ENCODE peak calls at places on chromosomes 6 and 20, in ten cellular contexts. M, W, Y, X, F, J, A, I, K and N are unnamed samples.

GRCh38 chr6:97674802-97675201 is 391.8 kb upstream of the MMS22L start:
- DNase-seq in M (no peak), W (no peak), Y (no peak), X (no peak), F (no peak), J (no peak), A (no peak), I (no peak), K (peak), N (no peak)

GRCh38 chr6:160078883-160079685 is 42.5 kb upstream of the SLC22A1 start:
- DNase-seq in M (no peak), W (no peak), Y (no peak), X (no peak), F (no peak), J (no peak), A (no peak), I (no peak), K (no peak), N (no peak)

GRCh38 chr6:11824986-11825385 is 46.4 kb upstream of the ADTRP start:
- DNase-seq in M (no peak), W (no peak), Y (no peak), X (no peak), F (no peak), J (no peak), A (peak), I (no peak), K (peak), N (no peak)

GRCh38 chr6:71383891-71384489 is 95.4 kb downstream of the OGFRL1 start:
- DNase-seq in M (peak), W (no peak), Y (no peak), X (no peak), F (no peak), J (peak), A (peak), I (peak), K (peak), N (no peak)

GRCh38 chr6:66103954-66104353 is 396.9 kb upstream of the EYS start:
- DNase-seq in M (no peak), W (no peak), Y (no peak), X (no peak), F (no peak), J (no peak), A (no peak), I (no peak), K (peak), N (no peak)

GRCh38 chr6:36657942-36658544 is 20.5 kb upstream of the CDKN1A start:
- DNase-seq in M (no peak), W (no peak), Y (no peak), X (no peak), F (no peak), J (no peak), A (no peak), I (no peak), K (peak), N (no peak)

GRCh38 chr20:34111057-34111711 is 859 bp downstream of the EIF2S2 start:
- DNase-seq in M (peak), W (peak), Y (no peak), X (no peak), F (no peak), J (peak), A (no peak), I (no peak), K (peak), N (no peak)

GRCh38 chr6:62652692-62653328 is 366.8 kb upstream of the KHDRBS2 start:
- DNase-seq in M (peak), W (no peak), Y (no peak), X (no peak), F (no peak), J (no peak), A (no peak), I (peak), K (peak), N (no peak)

GRCh38 chr6:139519571-139520031 is 145.2 kb upstream of the CITED2 start:
- DNase-seq in M (no peak), W (no peak), Y (no peak), X (no peak), F (no peak), J (no peak), A (no peak), I (no peak), K (no peak), N (no peak)

GRCh38 chr6:163415176-163415619 is 680 bp downstream of the QKI start:
- DNase-seq in M (no peak), W (no peak), Y (no peak), X (no peak), F (no peak), J (no peak), A (peak), I (no peak), K (peak), N (no peak)

GRCh38 chr6:34247481-34248197 is 1.2 kb downstream of the SMIM29 start:
- DNase-seq in M (no peak), W (no peak), Y (no peak), X (peak), F (no peak), J (no peak), A (peak), I (no peak), K (no peak), N (no peak)

GRCh38 chr6:25579902-25580495 is 72.0 kb upstream of the SCGN start:
- DNase-seq in M (no peak), W (no peak), Y (no peak), X (no peak), F (no peak), J (no peak), A (peak), I (no peak), K (no peak), N (no peak)

GRCh38 chr20:44309763-44310663 is 989 bp downstream of the FITM2 start:
- DNase-seq in M (no peak), W (peak), Y (no peak), X (no peak), F (no peak), J (no peak), A (no peak), I (no peak), K (peak), N (no peak)

GRCh38 chr6:156060013-156060412 is 604.4 kb upstream of the NOX3 start:
- DNase-seq in M (no peak), W (no peak), Y (no peak), X (no peak), F (no peak), J (no peak), A (no peak), I (no peak), K (no peak), N (no peak)

GRCh38 chr20:8388146-8388545 is 256.1 kb downstream of the PLCB1 start:
- DNase-seq in M (no peak), W (no peak), Y (no peak), X (no peak), F (no peak), J (no peak), A (no peak), I (no peak), K (peak), N (no peak)

GRCh38 chr20:57478176-57478575 is 46.8 kb downstream of the CTCFL start:
- DNase-seq in M (no peak), W (no peak), Y (no peak), X (no peak), F (no peak), J (no peak), A (no peak), I (no peak), K (no peak), N (no peak)

GRCh38 chr6:116139917-116140316 is 14.0 kb upstream of the COL10A1 start:
- DNase-seq in M (peak), W (no peak), Y (no peak), X (no peak), F (no peak), J (no peak), A (no peak), I (peak), K (no peak), N (no peak)

GRCh38 chr20:6660441-6660840 is 107.0 kb upstream of the BMP2 start:
- DNase-seq in M (no peak), W (no peak), Y (no peak), X (no peak), F (no peak), J (no peak), A (no peak), I (no peak), K (no peak), N (no peak)

DNA sequence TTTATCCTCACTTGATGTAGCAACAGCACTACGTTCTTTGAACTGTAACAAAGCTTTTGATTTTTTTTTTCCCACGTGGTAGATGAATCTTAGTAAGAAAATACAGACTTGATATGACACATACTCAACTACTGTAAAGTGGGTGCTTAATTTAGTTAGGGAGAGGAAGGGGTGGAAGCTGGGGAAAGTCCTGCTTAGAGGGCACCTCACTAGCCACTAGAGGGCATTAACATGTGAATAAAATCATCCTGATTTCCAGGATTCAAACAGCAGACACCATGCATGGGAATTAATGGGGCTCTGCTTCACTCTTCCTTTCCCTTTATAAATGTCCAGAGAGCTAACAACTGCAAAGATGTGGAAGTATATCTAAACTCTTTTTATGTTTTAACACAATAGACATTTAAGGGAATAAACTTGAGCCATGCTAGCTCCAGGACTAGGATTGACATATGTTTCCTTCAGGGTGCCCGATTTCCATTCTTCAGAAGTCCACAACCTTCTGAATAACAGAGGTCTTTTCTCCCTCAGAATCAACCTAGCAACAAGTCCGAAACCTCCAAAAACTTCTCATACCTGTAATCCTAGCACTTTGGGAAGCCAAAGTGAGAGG is 250.1 kb downstream of the ATXN1 start:
- DNase-seq in M (peak), W (no peak), Y (no peak), X (no peak), F (no peak), J (no peak), A (no peak), I (no peak), K (peak), N (no peak)
- TF ChIP-seq CTCF in M (peak), W (peak), Y (peak), X (peak), F (peak), J (peak), A (peak), I (peak), K (peak), N (peak)

GRCh38 chr6:48476257-48476656 is 365.3 kb upstream of the PTCHD4 start:
- DNase-seq in M (peak), W (no peak), Y (no peak), X (peak), F (no peak), J (peak), A (no peak), I (no peak), K (peak), N (no peak)
- TF ChIP-seq CTCF in M (peak), W (no peak), Y (no peak), X (peak), F (no peak), J (no peak), A (no peak), I (peak), K (peak), N (peak)

DNA sequence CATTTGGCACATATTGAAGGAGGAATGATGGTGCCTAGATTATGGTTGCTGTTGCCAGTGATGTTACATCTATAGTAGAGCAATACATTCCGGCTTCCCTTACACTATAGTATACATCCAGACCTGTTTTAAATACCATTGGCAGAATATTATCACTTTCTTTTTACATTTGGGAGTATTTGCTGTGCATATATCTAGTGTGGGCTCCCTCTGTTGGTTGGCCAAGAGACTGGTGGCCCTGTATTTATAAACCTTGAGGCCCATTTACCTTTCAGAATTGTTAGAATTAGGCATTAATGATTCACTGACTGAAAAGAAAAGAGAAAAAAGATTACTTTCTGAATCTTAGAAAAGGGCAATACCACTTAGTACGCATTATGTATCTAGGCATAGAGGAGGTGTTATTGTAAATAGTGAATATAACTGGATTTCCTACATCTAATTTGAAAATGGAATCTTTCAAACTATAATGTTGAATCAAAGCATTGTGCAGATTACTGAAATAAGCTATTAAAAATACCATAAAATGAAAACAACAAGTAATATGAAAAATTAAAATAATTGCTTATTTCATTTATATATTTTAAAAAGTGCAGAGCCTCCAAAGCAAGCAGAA is 628.8 kb upstream of the MAN1A1 start:
- DNase-seq in M (peak), W (no peak), Y (no peak), X (no peak), F (no peak), J (peak), A (peak), I (no peak), K (peak), N (no peak)
- TF ChIP-seq CTCF in M (peak), W (peak), Y (peak), X (peak), F (no peak), J (peak), A (peak), I (peak), K (peak), N (peak)

GRCh38 chr6:149963212-149963461 is 606 bp upstream of the ULBP1 start:
- DNase-seq in M (peak), W (no peak), Y (no peak), X (peak), F (no peak), J (peak), A (peak), I (peak), K (peak), N (peak)

GRCh38 chr6:149963462-149964242 is at the start of gene ULBP1:
- DNase-seq in M (peak), W (peak), Y (peak), X (peak), F (no peak), J (peak), A (peak), I (peak), K (peak), N (peak)

GRCh38 chr6:149962461-149963211 is 1.1 kb upstream of the ULBP1 start:
- DNase-seq in M (no peak), W (no peak), Y (no peak), X (no peak), F (no peak), J (no peak), A (no peak), I (no peak), K (no peak), N (no peak)

GRCh38 chr6:149960488-149960887 is 3.3 kb upstream of the ULBP1 start:
- DNase-seq in M (no peak), W (no peak), Y (no peak), X (no peak), F (no peak), J (no peak), A (no peak), I (no peak), K (no peak), N (no peak)

GRCh38 chr6:149961728-149962425 is 1.9 kb upstream of the ULBP1 start:
- DNase-seq in M (peak), W (no peak), Y (no peak), X (peak), F (no peak), J (peak), A (no peak), I (peak), K (no peak), N (no peak)
- TF ChIP-seq CTCF in M (no peak), W (no peak), Y (no peak), X (peak), F (no peak), J (no peak), A (no peak), I (peak), K (no peak), N (no peak)

GRCh38 chr20:50133474-50134217 is 19.9 kb downstream of the PEDS1 start:
- DNase-seq in M (no peak), W (no peak), Y (no peak), X (no peak), F (no peak), J (no peak), A (no peak), I (no peak), K (no peak), N (no peak)
- TF ChIP-seq CTCF in M (no peak), W (peak), Y (no peak), X (peak), F (peak), J (no peak), A (no peak), I (peak), K (peak), N (no peak)

GRCh38 chr6:5899216-5900045 is 107.3 kb downstream of the NRN1 start:
- DNase-seq in M (no peak), W (no peak), Y (no peak), X (no peak), F (no peak), J (no peak), A (no peak), I (no peak), K (no peak), N (no peak)

GRCh38 chr6:5898102-5898501 is 108.6 kb downstream of the NRN1 start:
- DNase-seq in M (no peak), W (no peak), Y (no peak), X (no peak), F (no peak), J (no peak), A (no peak), I (no peak), K (no peak), N (no peak)

GRCh38 chr6:5894357-5894756 is 112.4 kb downstream of the NRN1 start:
- DNase-seq in M (no peak), W (no peak), Y (no peak), X (no peak), F (no peak), J (no peak), A (no peak), I (no peak), K (no peak), N (no peak)

GRCh38 chr6:5893295-5893694 is 113.4 kb downstream of the NRN1 start:
- DNase-seq in M (no peak), W (no peak), Y (no peak), X (no peak), F (no peak), J (no peak), A (no peak), I (no peak), K (no peak), N (no peak)

DNA sequence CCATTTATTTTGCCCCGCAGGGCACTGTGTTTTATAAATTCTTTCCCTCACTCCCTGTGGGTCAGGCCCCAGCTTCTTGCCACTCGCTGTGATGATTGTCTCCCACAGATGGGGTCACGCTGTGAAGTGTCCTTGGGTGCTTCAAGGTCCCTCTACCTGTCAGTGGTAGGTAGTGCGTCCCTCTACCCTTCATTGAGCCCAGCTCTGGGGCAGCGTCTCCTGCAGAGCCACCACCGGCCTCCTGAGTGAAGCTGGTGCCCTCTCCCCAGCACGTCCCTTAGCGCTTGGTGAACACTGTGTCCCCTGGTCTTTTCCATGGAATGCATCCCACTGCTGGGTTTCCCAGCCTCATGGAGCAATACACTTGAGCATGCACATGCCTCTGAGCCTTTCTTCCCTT is 108.2 kb downstream of the NRN1 start:
- DNase-seq in M (no peak), W (no peak), Y (no peak), X (peak), F (no peak), J (no peak), A (no peak), I (no peak), K (no peak), N (no peak)
- TF ChIP-seq CTCF in M (no peak), W (no peak), Y (no peak), X (peak), F (no peak), J (no peak), A (peak), I (no peak), K (no peak), N (no peak)